ENCODE peak calls at places on chromosomes 13 and 19, in six cellular contexts. One of them, this sample, is unnamed.

GRCh38 chr13:114211446-114211845 is 23.3 kb upstream of the CDC16 start:
- DNase-seq in RPMI7951: no peak
- DNase-seq in H54: no peak
- DNase-seq in foreskin fibroblast: no peak
- DNase-seq in A172: no peak
- DNase-seq in HCEC 1CT: no peak
- DNase-seq in this sample: no peak

GRCh38 chr13:111121421-111121820 is 6.3 kb downstream of the ARHGEF7 start:
- DNase-seq in RPMI7951: no peak
- DNase-seq in H54: no peak
- DNase-seq in foreskin fibroblast: no peak
- DNase-seq in A172: no peak
- DNase-seq in HCEC 1CT: no peak
- DNase-seq in this sample: no peak

GRCh38 chr19:52188822-52189744 is 769 bp upstream of the PPP2R1A start:
- DNase-seq in RPMI7951: peak; percentile 84
- DNase-seq in H54: no peak
- DNase-seq in foreskin fibroblast: peak; percentile 87
- DNase-seq in A172: no peak
- DNase-seq in HCEC 1CT: no peak
- DNase-seq in this sample: peak; percentile 11

GRCh38 chr19:33125929-33126388 is 6.0 kb upstream of the WDR88 start:
- DNase-seq in RPMI7951: peak; percentile 58
- DNase-seq in H54: peak; percentile 86
- DNase-seq in foreskin fibroblast: peak; percentile 86
- DNase-seq in A172: peak; percentile 55
- DNase-seq in HCEC 1CT: peak; percentile 70
- DNase-seq in this sample: peak; percentile 97

GRCh38 chr19:46759817-46760333 is 13.6 kb upstream of the STRN4 start:
- DNase-seq in RPMI7951: peak; percentile 70
- DNase-seq in H54: no peak
- DNase-seq in foreskin fibroblast: peak; percentile 92
- DNase-seq in A172: no peak
- DNase-seq in HCEC 1CT: peak; percentile 76
- DNase-seq in this sample: peak; percentile 86

GRCh38 chr13:33050161-33050560 is 33.9 kb downstream of the KL start:
- DNase-seq in RPMI7951: no peak
- DNase-seq in H54: no peak
- DNase-seq in foreskin fibroblast: peak; percentile 9
- DNase-seq in A172: no peak
- DNase-seq in HCEC 1CT: no peak
- DNase-seq in this sample: no peak

GRCh38 chr13:106143930-106144709 is 391.3 kb downstream of the EFNB2 start:
- DNase-seq in RPMI7951: no peak
- DNase-seq in H54: no peak
- DNase-seq in foreskin fibroblast: no peak
- DNase-seq in A172: no peak
- DNase-seq in HCEC 1CT: no peak
- DNase-seq in this sample: no peak

GRCh38 chr13:30493670-30494381 is 28.1 kb upstream of the HMGB1 start:
- DNase-seq in RPMI7951: no peak
- DNase-seq in H54: no peak
- DNase-seq in foreskin fibroblast: no peak
- DNase-seq in A172: no peak
- DNase-seq in HCEC 1CT: no peak
- DNase-seq in this sample: no peak

GRCh38 chr19:11300811-11301120 is 4.8 kb downstream of the TSPAN16 start:
- DNase-seq in RPMI7951: no peak
- DNase-seq in H54: no peak
- DNase-seq in foreskin fibroblast: no peak
- DNase-seq in A172: no peak
- DNase-seq in HCEC 1CT: no peak
- DNase-seq in this sample: no peak

GRCh38 chr19:5250127-5250659 is 90.4 kb downstream of the PTPRS start:
- DNase-seq in RPMI7951: no peak
- DNase-seq in H54: no peak
- DNase-seq in foreskin fibroblast: no peak
- DNase-seq in A172: no peak
- DNase-seq in HCEC 1CT: no peak
- DNase-seq in this sample: no peak

GRCh38 chr13:110338441-110339101 is 31.5 kb downstream of the COL4A2 start:
- DNase-seq in RPMI7951: no peak
- DNase-seq in H54: no peak
- DNase-seq in foreskin fibroblast: peak; percentile 64
- DNase-seq in A172: no peak
- DNase-seq in HCEC 1CT: no peak
- DNase-seq in this sample: no peak

GRCh38 chr13:33642374-33643065 is 175.4 kb upstream of the RFC3 start:
- DNase-seq in RPMI7951: peak; percentile 34
- DNase-seq in H54: no peak
- DNase-seq in foreskin fibroblast: peak; percentile 91
- DNase-seq in A172: no peak
- DNase-seq in HCEC 1CT: peak; percentile 98
- DNase-seq in this sample: peak; percentile 87

GRCh38 chr19:10288662-10289166 is 1.0 kb upstream of the ICAM5 start:
- DNase-seq in RPMI7951: peak; percentile 71
- DNase-seq in H54: peak; percentile 46
- DNase-seq in foreskin fibroblast: peak; percentile 76
- DNase-seq in A172: no peak
- DNase-seq in HCEC 1CT: peak; percentile 72
- DNase-seq in this sample: peak; percentile 75

GRCh38 chr19:42764836-42765235 is 642 bp downstream of the PSG8 start:
- DNase-seq in RPMI7951: no peak
- DNase-seq in H54: no peak
- DNase-seq in foreskin fibroblast: no peak
- DNase-seq in A172: no peak
- DNase-seq in HCEC 1CT: no peak
- DNase-seq in this sample: no peak

GRCh38 chr13:75566658-75567057 is 17.1 kb downstream of the UCHL3 start:
- DNase-seq in RPMI7951: peak; percentile 42
- DNase-seq in H54: no peak
- DNase-seq in foreskin fibroblast: peak; percentile 78
- DNase-seq in A172: peak; percentile 38
- DNase-seq in HCEC 1CT: peak; percentile 62
- DNase-seq in this sample: peak; percentile 2

GRCh38 chr13:24618219-24618955 is 61.8 kb upstream of the ATP12A start:
- DNase-seq in RPMI7951: no peak
- DNase-seq in H54: no peak
- DNase-seq in foreskin fibroblast: no peak
- DNase-seq in A172: no peak
- DNase-seq in HCEC 1CT: no peak
- DNase-seq in this sample: no peak

GRCh38 chr13:51035469-51035868 is 75.6 kb downstream of the C13orf42 start:
- DNase-seq in RPMI7951: no peak
- DNase-seq in H54: no peak
- DNase-seq in foreskin fibroblast: no peak
- DNase-seq in A172: no peak
- DNase-seq in HCEC 1CT: no peak
- DNase-seq in this sample: no peak

GRCh38 chr19:5679289-5680082 is 830 bp downstream of the MICOS13 start:
- DNase-seq in RPMI7951: no peak
- DNase-seq in H54: no peak
- DNase-seq in foreskin fibroblast: no peak
- DNase-seq in A172: no peak
- DNase-seq in HCEC 1CT: no peak
- DNase-seq in this sample: no peak

GRCh38 chr19:4582112-4582553 is 22.6 kb upstream of the SEMA6B start:
- DNase-seq in RPMI7951: no peak
- DNase-seq in H54: no peak
- DNase-seq in foreskin fibroblast: no peak
- DNase-seq in A172: no peak
- DNase-seq in HCEC 1CT: no peak
- DNase-seq in this sample: no peak

GRCh38 chr13:95073826-95074345 is 227.4 kb downstream of the ABCC4 start:
- DNase-seq in RPMI7951: no peak
- DNase-seq in H54: no peak
- DNase-seq in foreskin fibroblast: peak; percentile 67
- DNase-seq in A172: peak; percentile 93
- DNase-seq in HCEC 1CT: no peak
- DNase-seq in this sample: no peak

GRCh38 chr13:97101912-97102311 is 107.6 kb upstream of the OXGR1 start:
- DNase-seq in RPMI7951: no peak
- DNase-seq in H54: no peak
- DNase-seq in foreskin fibroblast: no peak
- DNase-seq in A172: no peak
- DNase-seq in HCEC 1CT: no peak
- DNase-seq in this sample: no peak

GRCh38 chr13:109836629-109837607 is 50.5 kb upstream of the IRS2 start:
- DNase-seq in RPMI7951: no peak
- DNase-seq in H54: no peak
- DNase-seq in foreskin fibroblast: no peak
- DNase-seq in A172: no peak
- DNase-seq in HCEC 1CT: no peak
- DNase-seq in this sample: no peak

GRCh38 chr19:49335071-49335783 is at the start of gene CD37:
- DNase-seq in RPMI7951: no peak
- DNase-seq in H54: no peak
- DNase-seq in foreskin fibroblast: no peak
- DNase-seq in A172: no peak
- DNase-seq in HCEC 1CT: no peak
- DNase-seq in this sample: no peak

GRCh38 chr13:30120133-30120822 is 187.1 kb downstream of the KATNAL1 start:
- DNase-seq in RPMI7951: no peak
- DNase-seq in H54: no peak
- DNase-seq in foreskin fibroblast: no peak
- DNase-seq in A172: no peak
- DNase-seq in HCEC 1CT: no peak
- DNase-seq in this sample: no peak